ENCODE peak calls at places on chromosomes 13 and 19, in eight cellular contexts. T, Z, E, M, F, X, O and H are unnamed samples.
A peak's percentile ranks its signal among the peaks of the same experiment; 100 is the strongest.

GRCh38 chr19:7846247-7846646 is 16.2 kb downstream of the EVI5L start:
- DNase-seq in Z (no peak), F (no peak), M (no peak), T (no peak), O (no peak), E (no peak), X (no peak), H (peak; percentile 0)

GRCh38 chr19:31908486-31909255 is 436.7 kb upstream of the ZNF507 start:
- DNase-seq in T (no peak), E (no peak), O (no peak), Z (no peak), X (peak; percentile 62), F (no peak), M (no peak), H (no peak)

GRCh38 chr19:43438291-43439162 is 23.8 kb downstream of the TEX101 start:
- DNase-seq in F (peak; percentile 49), M (no peak), E (no peak), T (no peak), Z (peak; percentile 90), X (no peak), O (peak; percentile 77), H (no peak)

GRCh38 chr13:59710995-59711701 is 452.6 kb downstream of the DIAPH3 start:
- DNase-seq in Z (no peak), M (no peak), O (no peak), T (no peak), F (no peak), X (no peak), E (no peak), H (no peak)

GRCh38 chr13:97225533-97225932 is 3.4 kb downstream of the MBNL2 start:
- DNase-seq in O (no peak), E (no peak), Z (no peak), X (no peak), M (peak; percentile 37), F (no peak), T (no peak), H (peak; percentile 21)

GRCh38 chr19:47045867-47046470 is 2.5 kb downstream of the TMEM160 start:
- DNase-seq in Z (no peak), T (no peak), X (no peak), M (no peak), E (no peak), O (no peak), F (no peak), H (no peak)

GRCh38 chr13:60494296-60494695 is 97.3 kb downstream of the TDRD3 start:
- DNase-seq in F (no peak), O (no peak), T (no peak), E (no peak), Z (no peak), M (no peak), X (no peak), H (no peak)

GRCh38 chr19:53086949-53087348 is 16.3 kb downstream of the ZNF160 start:
- DNase-seq in F (no peak), M (no peak), O (peak; percentile 31), E (peak; percentile 88), Z (peak; percentile 19), X (no peak), T (no peak), H (no peak)

GRCh38 chr13:104522235-104523072 is 1456.2 kb upstream of the SLC10A2 start:
- DNase-seq in X (no peak), T (no peak), F (no peak), O (no peak), M (no peak), E (no peak), Z (no peak), H (no peak)

GRCh38 chr19:1825909-1826556 is 14.0 kb upstream of the ATP8B3 start:
- DNase-seq in M (peak; percentile 73), E (peak; percentile 44), O (peak; percentile 63), T (no peak), Z (peak; percentile 61), F (peak; percentile 62), X (peak; percentile 94), H (peak; percentile 77)

GRCh38 chr19:18649371-18650047 is 12.7 kb downstream of the KLHL26 start:
- DNase-seq in T (no peak), F (peak; percentile 45), O (peak; percentile 71), E (peak; percentile 51), X (peak; percentile 93), M (no peak), Z (peak; percentile 30), H (no peak)

GRCh38 chr13:103852036-103852435 is 785.8 kb upstream of the SLC10A2 start:
- DNase-seq in Z (no peak), E (no peak), M (no peak), F (no peak), O (no peak), X (no peak), T (no peak), H (no peak)

GRCh38 chr19:40594251-40594650 is 6.9 kb upstream of the LTBP4 start:
- DNase-seq in E (no peak), T (no peak), O (no peak), X (no peak), M (peak; percentile 36), Z (no peak), F (no peak), H (no peak)

GRCh38 chr19:50722248-50723013 is 733 bp upstream of the CLEC11A start:
- DNase-seq in O (no peak), F (no peak), X (no peak), E (no peak), M (no peak), T (no peak), Z (peak; percentile 35), H (no peak)

GRCh38 chr13:48801255-48801654 is 147.5 kb downstream of the CYSLTR2 start:
- DNase-seq in F (no peak), Z (peak; percentile 99), M (no peak), O (no peak), T (no peak), X (no peak), E (peak; percentile 30), H (no peak)

GRCh38 chr13:72839831-72840426 is 58.0 kb downstream of the PIBF1 start:
- DNase-seq in O (peak; percentile 78), M (peak; percentile 39), Z (peak; percentile 50), F (peak; percentile 38), T (no peak), X (no peak), E (peak; percentile 44), H (peak; percentile 65)
- TF ChIP-seq CTCF in O (peak; percentile 88), M (peak; percentile 83), Z (peak; percentile 71), F (peak; percentile 13), T (peak; percentile 58), X (no peak), E (peak; percentile 84), H (peak; percentile 68)

GRCh38 chr19:12639901-12640613 is 26.5 kb downstream of the MAN2B1 start:
- DNase-seq in Z (peak; percentile 81), O (peak; percentile 74), X (peak; percentile 95), M (peak; percentile 83), F (peak; percentile 86), T (peak; percentile 45), E (peak; percentile 84), H (peak; percentile 64)
- H3K4me3 ChIP-seq in Z (peak overlapping the region; percentile 13), O (no peak overlapping the region), X (no peak overlapping the region), M (no peak overlapping the region), F (peak overlapping the region; percentile 11), T (peak overlapping the region; percentile 56), E (peak overlapping the region; percentile 12), H (no peak overlapping the region)

GRCh38 chr19:6460099-6460884 is 700 bp upstream of the SLC25A23 start:
- DNase-seq in O (peak; percentile 99), M (peak; percentile 100), T (peak; percentile 89), E (peak; percentile 99), F (peak; percentile 96), Z (peak; percentile 96), X (peak; percentile 99), H (peak; percentile 99)
- TF ChIP-seq CTCF in O (peak; percentile 66), M (peak; percentile 85), T (peak; percentile 67), E (peak; percentile 79), F (peak; percentile 39), Z (peak; percentile 38), X (no peak), H (peak; percentile 67)

GRCh38 chr19:19679176-19680073 is 10.8 kb downstream of the ZNF101 start:
- DNase-seq in X (no peak), O (no peak), M (no peak), E (no peak), F (no peak), T (no peak), Z (no peak), H (no peak)

GRCh38 chr19:19674315-19674714 is 5.7 kb downstream of the ZNF101 start:
- DNase-seq in O (no peak), X (no peak), M (no peak), E (no peak), F (no peak), T (no peak), Z (no peak), H (no peak)

GRCh38 chr19:19672816-19673215 is 4.2 kb downstream of the ZNF101 start:
- DNase-seq in O (peak; percentile 39), Z (no peak), M (no peak), F (no peak), E (no peak), X (no peak), T (no peak), H (no peak)

GRCh38 chr19:19677579-19677978 is 8.9 kb downstream of the ZNF101 start:
- DNase-seq in E (no peak), M (no peak), O (no peak), F (no peak), X (peak; percentile 28), Z (no peak), T (no peak), H (no peak)
- H3K4me3 ChIP-seq in E (no peak overlapping the region), M (no peak overlapping the region), O (no peak overlapping the region), F (no peak overlapping the region), X (no peak overlapping the region), Z (no peak overlapping the region), T (no peak overlapping the region), H (no peak overlapping the region)

GRCh38 chr19:28224441-28224840 is 988.5 kb downstream of the UQCRFS1 start:
- DNase-seq in F (no peak), M (no peak), O (no peak), E (no peak), Z (no peak), X (no peak), T (no peak), H (no peak)

GRCh38 chr19:28234637-28235036 is 978.3 kb downstream of the UQCRFS1 start:
- DNase-seq in X (no peak), O (no peak), T (no peak), E (peak; percentile 2), M (no peak), Z (no peak), F (no peak), H (peak; percentile 21)

DNA sequence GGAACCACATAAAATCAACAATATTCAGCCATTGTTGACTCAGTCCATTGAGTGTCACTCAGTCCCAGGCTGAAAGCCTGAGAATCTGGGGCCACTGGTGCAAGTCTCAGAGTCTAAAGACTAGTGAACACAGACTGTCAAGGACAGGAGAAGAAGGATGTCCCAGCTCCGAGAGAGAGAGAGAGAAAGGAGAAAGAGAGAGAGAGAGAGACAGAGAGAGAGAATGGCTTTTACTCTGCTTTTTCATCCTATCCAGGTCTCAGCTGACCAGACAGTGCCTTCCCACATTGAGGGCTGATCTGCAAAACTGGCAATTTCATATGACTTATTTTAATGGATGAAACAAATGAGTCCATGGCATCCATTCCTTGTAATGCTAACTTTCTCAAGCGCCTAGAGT is 984.1 kb downstream of the UQCRFS1 start:
- DNase-seq in T (no peak), F (no peak), M (no peak), O (no peak), E (no peak), X (no peak), Z (no peak), H (no peak)
- TF ChIP-seq CTCF in T (no peak), F (no peak), M (no peak), O (no peak), E (no peak), X (no peak), Z (no peak), H (no peak)